ENCODE peak calls at places on chromosomes 1 and 21, in ten cellular contexts. One of them, this sample, is unnamed.

GRCh38 chr1:91555821-91556531 is 55.3 kb downstream of the CDC7 start:
- DNase-seq in omental fat pad: no peak
- DNase-seq in hippocampal formation: no peak
- DNase-seq in activated CD4-positive, alpha-beta T cell treated with anti-CD3 and anti-CD28 coated beads, Interleukin-2, amount 50 U/mL, for 1 hour: peak
- DNase-seq in activated T-cell treated with anti-CD3 and anti-CD28 coated beads for 1 hour: peak
- DNase-seq in neural progenitor cell: no peak
- DNase-seq in H4: peak
- DNase-seq in brain pericyte: no peak
- DNase-seq in CMK: no peak
- DNase-seq in stimulated activated CD4-positive, alpha-beta T cell treated with anti-CD3 and anti-CD28 coated beads, Interleukin-12 subunit alpha, Interleukin-12 subunit beta, amount 100 ng/mL, for 48 hours: peak
- DNase-seq in this sample: peak

GRCh38 chr1:6105218-6105679 is 59.6 kb downstream of the KCNAB2 start:
- DNase-seq in omental fat pad: no peak
- DNase-seq in hippocampal formation: no peak
- DNase-seq in activated CD4-positive, alpha-beta T cell treated with anti-CD3 and anti-CD28 coated beads, Interleukin-2, amount 50 U/mL, for 1 hour: no peak
- DNase-seq in activated T-cell treated with anti-CD3 and anti-CD28 coated beads for 1 hour: no peak
- DNase-seq in neural progenitor cell: no peak
- DNase-seq in H4: no peak
- DNase-seq in brain pericyte: no peak
- DNase-seq in CMK: no peak
- DNase-seq in stimulated activated CD4-positive, alpha-beta T cell treated with anti-CD3 and anti-CD28 coated beads, Interleukin-12 subunit alpha, Interleukin-12 subunit beta, amount 100 ng/mL, for 48 hours: no peak
- DNase-seq in this sample: no peak

GRCh38 chr1:211476200-211476849 is 15.6 kb downstream of the RD3 start:
- DNase-seq in omental fat pad: peak
- DNase-seq in hippocampal formation: peak
- DNase-seq in activated CD4-positive, alpha-beta T cell treated with anti-CD3 and anti-CD28 coated beads, Interleukin-2, amount 50 U/mL, for 1 hour: peak
- DNase-seq in activated T-cell treated with anti-CD3 and anti-CD28 coated beads for 1 hour: peak
- DNase-seq in neural progenitor cell: peak
- DNase-seq in H4: peak
- DNase-seq in brain pericyte: no peak
- DNase-seq in CMK: peak
- DNase-seq in stimulated activated CD4-positive, alpha-beta T cell treated with anti-CD3 and anti-CD28 coated beads, Interleukin-12 subunit alpha, Interleukin-12 subunit beta, amount 100 ng/mL, for 48 hours: peak
- DNase-seq in this sample: peak

GRCh38 chr1:21904725-21905520 is 32.2 kb downstream of the HSPG2 start:
- DNase-seq in omental fat pad: no peak
- DNase-seq in hippocampal formation: no peak
- DNase-seq in activated CD4-positive, alpha-beta T cell treated with anti-CD3 and anti-CD28 coated beads, Interleukin-2, amount 50 U/mL, for 1 hour: no peak
- DNase-seq in activated T-cell treated with anti-CD3 and anti-CD28 coated beads for 1 hour: no peak
- DNase-seq in neural progenitor cell: no peak
- DNase-seq in H4: peak
- DNase-seq in brain pericyte: no peak
- DNase-seq in CMK: peak
- DNase-seq in stimulated activated CD4-positive, alpha-beta T cell treated with anti-CD3 and anti-CD28 coated beads, Interleukin-12 subunit alpha, Interleukin-12 subunit beta, amount 100 ng/mL, for 48 hours: no peak
- DNase-seq in this sample: peak

GRCh38 chr1:6924891-6925290 is 139.6 kb downstream of the CAMTA1 start:
- DNase-seq in omental fat pad: no peak
- DNase-seq in hippocampal formation: no peak
- DNase-seq in activated CD4-positive, alpha-beta T cell treated with anti-CD3 and anti-CD28 coated beads, Interleukin-2, amount 50 U/mL, for 1 hour: no peak
- DNase-seq in activated T-cell treated with anti-CD3 and anti-CD28 coated beads for 1 hour: no peak
- DNase-seq in neural progenitor cell: no peak
- DNase-seq in H4: no peak
- DNase-seq in brain pericyte: no peak
- DNase-seq in CMK: no peak
- DNase-seq in stimulated activated CD4-positive, alpha-beta T cell treated with anti-CD3 and anti-CD28 coated beads, Interleukin-12 subunit alpha, Interleukin-12 subunit beta, amount 100 ng/mL, for 48 hours: no peak
- DNase-seq in this sample: no peak

GRCh38 chr1:63817152-63817667 is 43.4 kb downstream of the ROR1 start:
- DNase-seq in omental fat pad: no peak
- DNase-seq in hippocampal formation: no peak
- DNase-seq in activated CD4-positive, alpha-beta T cell treated with anti-CD3 and anti-CD28 coated beads, Interleukin-2, amount 50 U/mL, for 1 hour: no peak
- DNase-seq in activated T-cell treated with anti-CD3 and anti-CD28 coated beads for 1 hour: no peak
- DNase-seq in neural progenitor cell: no peak
- DNase-seq in H4: peak
- DNase-seq in brain pericyte: no peak
- DNase-seq in CMK: no peak
- DNase-seq in stimulated activated CD4-positive, alpha-beta T cell treated with anti-CD3 and anti-CD28 coated beads, Interleukin-12 subunit alpha, Interleukin-12 subunit beta, amount 100 ng/mL, for 48 hours: no peak
- DNase-seq in this sample: peak

GRCh38 chr1:230702934-230703678 is 10.8 kb downstream of the AGT start:
- DNase-seq in omental fat pad: no peak
- DNase-seq in hippocampal formation: no peak
- DNase-seq in activated CD4-positive, alpha-beta T cell treated with anti-CD3 and anti-CD28 coated beads, Interleukin-2, amount 50 U/mL, for 1 hour: no peak
- DNase-seq in activated T-cell treated with anti-CD3 and anti-CD28 coated beads for 1 hour: no peak
- DNase-seq in neural progenitor cell: peak
- DNase-seq in H4: no peak
- DNase-seq in brain pericyte: no peak
- DNase-seq in CMK: no peak
- DNase-seq in stimulated activated CD4-positive, alpha-beta T cell treated with anti-CD3 and anti-CD28 coated beads, Interleukin-12 subunit alpha, Interleukin-12 subunit beta, amount 100 ng/mL, for 48 hours: no peak
- DNase-seq in this sample: no peak

GRCh38 chr1:80882552-80882951 is 918.2 kb upstream of the ADGRL2 start:
- DNase-seq in omental fat pad: no peak
- DNase-seq in hippocampal formation: no peak
- DNase-seq in activated CD4-positive, alpha-beta T cell treated with anti-CD3 and anti-CD28 coated beads, Interleukin-2, amount 50 U/mL, for 1 hour: no peak
- DNase-seq in activated T-cell treated with anti-CD3 and anti-CD28 coated beads for 1 hour: no peak
- DNase-seq in neural progenitor cell: no peak
- DNase-seq in H4: no peak
- DNase-seq in brain pericyte: no peak
- DNase-seq in CMK: no peak
- DNase-seq in stimulated activated CD4-positive, alpha-beta T cell treated with anti-CD3 and anti-CD28 coated beads, Interleukin-12 subunit alpha, Interleukin-12 subunit beta, amount 100 ng/mL, for 48 hours: no peak
- DNase-seq in this sample: peak

GRCh38 chr1:2279210-2279639 is 51.1 kb downstream of the SKI start:
- DNase-seq in omental fat pad: no peak
- DNase-seq in hippocampal formation: no peak
- DNase-seq in activated CD4-positive, alpha-beta T cell treated with anti-CD3 and anti-CD28 coated beads, Interleukin-2, amount 50 U/mL, for 1 hour: no peak
- DNase-seq in activated T-cell treated with anti-CD3 and anti-CD28 coated beads for 1 hour: no peak
- DNase-seq in neural progenitor cell: peak
- DNase-seq in H4: no peak
- DNase-seq in brain pericyte: peak
- DNase-seq in CMK: peak
- DNase-seq in stimulated activated CD4-positive, alpha-beta T cell treated with anti-CD3 and anti-CD28 coated beads, Interleukin-12 subunit alpha, Interleukin-12 subunit beta, amount 100 ng/mL, for 48 hours: no peak
- DNase-seq in this sample: peak

GRCh38 chr21:26819944-26820343 is 25.3 kb downstream of the ADAMTS1 start:
- DNase-seq in omental fat pad: no peak
- DNase-seq in hippocampal formation: no peak
- DNase-seq in activated CD4-positive, alpha-beta T cell treated with anti-CD3 and anti-CD28 coated beads, Interleukin-2, amount 50 U/mL, for 1 hour: no peak
- DNase-seq in activated T-cell treated with anti-CD3 and anti-CD28 coated beads for 1 hour: no peak
- DNase-seq in neural progenitor cell: no peak
- DNase-seq in H4: no peak
- DNase-seq in brain pericyte: no peak
- DNase-seq in CMK: no peak
- DNase-seq in stimulated activated CD4-positive, alpha-beta T cell treated with anti-CD3 and anti-CD28 coated beads, Interleukin-12 subunit alpha, Interleukin-12 subunit beta, amount 100 ng/mL, for 48 hours: no peak
- DNase-seq in this sample: no peak

GRCh38 chr1:67705735-67706454 is 20.9 kb downstream of the GADD45A start:
- DNase-seq in omental fat pad: no peak
- DNase-seq in hippocampal formation: no peak
- DNase-seq in activated CD4-positive, alpha-beta T cell treated with anti-CD3 and anti-CD28 coated beads, Interleukin-2, amount 50 U/mL, for 1 hour: no peak
- DNase-seq in activated T-cell treated with anti-CD3 and anti-CD28 coated beads for 1 hour: no peak
- DNase-seq in neural progenitor cell: no peak
- DNase-seq in H4: no peak
- DNase-seq in brain pericyte: no peak
- DNase-seq in CMK: no peak
- DNase-seq in stimulated activated CD4-positive, alpha-beta T cell treated with anti-CD3 and anti-CD28 coated beads, Interleukin-12 subunit alpha, Interleukin-12 subunit beta, amount 100 ng/mL, for 48 hours: no peak
- DNase-seq in this sample: no peak

GRCh38 chr21:23162213-23162946 is 2164.2 kb downstream of the NCAM2 start:
- DNase-seq in omental fat pad: no peak
- DNase-seq in hippocampal formation: no peak
- DNase-seq in activated CD4-positive, alpha-beta T cell treated with anti-CD3 and anti-CD28 coated beads, Interleukin-2, amount 50 U/mL, for 1 hour: no peak
- DNase-seq in activated T-cell treated with anti-CD3 and anti-CD28 coated beads for 1 hour: no peak
- DNase-seq in neural progenitor cell: no peak
- DNase-seq in H4: peak
- DNase-seq in brain pericyte: no peak
- DNase-seq in CMK: no peak
- DNase-seq in stimulated activated CD4-positive, alpha-beta T cell treated with anti-CD3 and anti-CD28 coated beads, Interleukin-12 subunit alpha, Interleukin-12 subunit beta, amount 100 ng/mL, for 48 hours: no peak
- DNase-seq in this sample: peak

GRCh38 chr1:235622933-235623790 is 26.4 kb downstream of the GNG4 start:
- DNase-seq in omental fat pad: no peak
- DNase-seq in hippocampal formation: no peak
- DNase-seq in activated CD4-positive, alpha-beta T cell treated with anti-CD3 and anti-CD28 coated beads, Interleukin-2, amount 50 U/mL, for 1 hour: no peak
- DNase-seq in activated T-cell treated with anti-CD3 and anti-CD28 coated beads for 1 hour: no peak
- DNase-seq in neural progenitor cell: no peak
- DNase-seq in H4: no peak
- DNase-seq in brain pericyte: no peak
- DNase-seq in CMK: no peak
- DNase-seq in stimulated activated CD4-positive, alpha-beta T cell treated with anti-CD3 and anti-CD28 coated beads, Interleukin-12 subunit alpha, Interleukin-12 subunit beta, amount 100 ng/mL, for 48 hours: no peak
- DNase-seq in this sample: no peak

GRCh38 chr1:204650911-204651570 is 34.5 kb downstream of the LRRN2 start:
- DNase-seq in omental fat pad: no peak
- DNase-seq in hippocampal formation: no peak
- DNase-seq in activated CD4-positive, alpha-beta T cell treated with anti-CD3 and anti-CD28 coated beads, Interleukin-2, amount 50 U/mL, for 1 hour: no peak
- DNase-seq in activated T-cell treated with anti-CD3 and anti-CD28 coated beads for 1 hour: no peak
- DNase-seq in neural progenitor cell: no peak
- DNase-seq in H4: no peak
- DNase-seq in brain pericyte: no peak
- DNase-seq in CMK: no peak
- DNase-seq in stimulated activated CD4-positive, alpha-beta T cell treated with anti-CD3 and anti-CD28 coated beads, Interleukin-12 subunit alpha, Interleukin-12 subunit beta, amount 100 ng/mL, for 48 hours: no peak
- DNase-seq in this sample: no peak

GRCh38 chr21:39867198-39867650 is at the start of gene PCP4:
- DNase-seq in omental fat pad: peak
- DNase-seq in hippocampal formation: peak
- DNase-seq in activated CD4-positive, alpha-beta T cell treated with anti-CD3 and anti-CD28 coated beads, Interleukin-2, amount 50 U/mL, for 1 hour: peak
- DNase-seq in activated T-cell treated with anti-CD3 and anti-CD28 coated beads for 1 hour: no peak
- DNase-seq in neural progenitor cell: peak
- DNase-seq in H4: peak
- DNase-seq in brain pericyte: no peak
- DNase-seq in CMK: peak
- DNase-seq in stimulated activated CD4-positive, alpha-beta T cell treated with anti-CD3 and anti-CD28 coated beads, Interleukin-12 subunit alpha, Interleukin-12 subunit beta, amount 100 ng/mL, for 48 hours: peak
- DNase-seq in this sample: peak

GRCh38 chr1:54810144-54810942 is 9.2 kb upstream of the TTC22 start:
- DNase-seq in omental fat pad: peak
- DNase-seq in hippocampal formation: peak
- DNase-seq in activated CD4-positive, alpha-beta T cell treated with anti-CD3 and anti-CD28 coated beads, Interleukin-2, amount 50 U/mL, for 1 hour: peak
- DNase-seq in activated T-cell treated with anti-CD3 and anti-CD28 coated beads for 1 hour: peak
- DNase-seq in neural progenitor cell: peak
- DNase-seq in H4: peak
- DNase-seq in brain pericyte: no peak
- DNase-seq in CMK: peak
- DNase-seq in stimulated activated CD4-positive, alpha-beta T cell treated with anti-CD3 and anti-CD28 coated beads, Interleukin-12 subunit alpha, Interleukin-12 subunit beta, amount 100 ng/mL, for 48 hours: peak
- DNase-seq in this sample: peak

GRCh38 chr1:217881607-217882332 is 250.6 kb downstream of the SPATA17 start:
- DNase-seq in omental fat pad: no peak
- DNase-seq in hippocampal formation: no peak
- DNase-seq in activated CD4-positive, alpha-beta T cell treated with anti-CD3 and anti-CD28 coated beads, Interleukin-2, amount 50 U/mL, for 1 hour: no peak
- DNase-seq in activated T-cell treated with anti-CD3 and anti-CD28 coated beads for 1 hour: no peak
- DNase-seq in neural progenitor cell: peak
- DNase-seq in H4: no peak
- DNase-seq in brain pericyte: no peak
- DNase-seq in CMK: no peak
- DNase-seq in stimulated activated CD4-positive, alpha-beta T cell treated with anti-CD3 and anti-CD28 coated beads, Interleukin-12 subunit alpha, Interleukin-12 subunit beta, amount 100 ng/mL, for 48 hours: no peak
- DNase-seq in this sample: no peak

GRCh38 chr1:37147397-37147831 is 113.1 kb upstream of the GRIK3 start:
- DNase-seq in omental fat pad: no peak
- DNase-seq in hippocampal formation: no peak
- DNase-seq in activated CD4-positive, alpha-beta T cell treated with anti-CD3 and anti-CD28 coated beads, Interleukin-2, amount 50 U/mL, for 1 hour: no peak
- DNase-seq in activated T-cell treated with anti-CD3 and anti-CD28 coated beads for 1 hour: no peak
- DNase-seq in neural progenitor cell: no peak
- DNase-seq in H4: no peak
- DNase-seq in brain pericyte: no peak
- DNase-seq in CMK: no peak
- DNase-seq in stimulated activated CD4-positive, alpha-beta T cell treated with anti-CD3 and anti-CD28 coated beads, Interleukin-12 subunit alpha, Interleukin-12 subunit beta, amount 100 ng/mL, for 48 hours: no peak
- DNase-seq in this sample: no peak

GRCh38 chr1:92538048-92538412 is 51.3 kb upstream of the GFI1 start:
- DNase-seq in omental fat pad: no peak
- DNase-seq in hippocampal formation: no peak
- DNase-seq in activated CD4-positive, alpha-beta T cell treated with anti-CD3 and anti-CD28 coated beads, Interleukin-2, amount 50 U/mL, for 1 hour: no peak
- DNase-seq in activated T-cell treated with anti-CD3 and anti-CD28 coated beads for 1 hour: no peak
- DNase-seq in neural progenitor cell: no peak
- DNase-seq in H4: no peak
- DNase-seq in brain pericyte: no peak
- DNase-seq in CMK: no peak
- DNase-seq in stimulated activated CD4-positive, alpha-beta T cell treated with anti-CD3 and anti-CD28 coated beads, Interleukin-12 subunit alpha, Interleukin-12 subunit beta, amount 100 ng/mL, for 48 hours: no peak
- DNase-seq in this sample: peak

GRCh38 chr1:56820755-56821461 is 1.7 kb upstream of the FYB2 start:
- DNase-seq in omental fat pad: peak
- DNase-seq in hippocampal formation: peak
- DNase-seq in activated CD4-positive, alpha-beta T cell treated with anti-CD3 and anti-CD28 coated beads, Interleukin-2, amount 50 U/mL, for 1 hour: peak
- DNase-seq in activated T-cell treated with anti-CD3 and anti-CD28 coated beads for 1 hour: peak
- DNase-seq in neural progenitor cell: peak
- DNase-seq in H4: peak
- DNase-seq in brain pericyte: peak
- DNase-seq in CMK: peak
- DNase-seq in stimulated activated CD4-positive, alpha-beta T cell treated with anti-CD3 and anti-CD28 coated beads, Interleukin-12 subunit alpha, Interleukin-12 subunit beta, amount 100 ng/mL, for 48 hours: peak
- DNase-seq in this sample: peak

GRCh38 chr21:29359718-29360117 is 61.0 kb downstream of the BACH1 start:
- DNase-seq in omental fat pad: no peak
- DNase-seq in hippocampal formation: no peak
- DNase-seq in activated CD4-positive, alpha-beta T cell treated with anti-CD3 and anti-CD28 coated beads, Interleukin-2, amount 50 U/mL, for 1 hour: no peak
- DNase-seq in activated T-cell treated with anti-CD3 and anti-CD28 coated beads for 1 hour: no peak
- DNase-seq in neural progenitor cell: no peak
- DNase-seq in H4: no peak
- DNase-seq in brain pericyte: no peak
- DNase-seq in CMK: no peak
- DNase-seq in stimulated activated CD4-positive, alpha-beta T cell treated with anti-CD3 and anti-CD28 coated beads, Interleukin-12 subunit alpha, Interleukin-12 subunit beta, amount 100 ng/mL, for 48 hours: no peak
- DNase-seq in this sample: no peak

GRCh38 chr21:31922881-31923280 is 50.1 kb downstream of the HUNK start:
- DNase-seq in omental fat pad: no peak
- DNase-seq in hippocampal formation: no peak
- DNase-seq in activated CD4-positive, alpha-beta T cell treated with anti-CD3 and anti-CD28 coated beads, Interleukin-2, amount 50 U/mL, for 1 hour: no peak
- DNase-seq in activated T-cell treated with anti-CD3 and anti-CD28 coated beads for 1 hour: no peak
- DNase-seq in neural progenitor cell: no peak
- DNase-seq in H4: no peak
- DNase-seq in brain pericyte: no peak
- DNase-seq in CMK: no peak
- DNase-seq in stimulated activated CD4-positive, alpha-beta T cell treated with anti-CD3 and anti-CD28 coated beads, Interleukin-12 subunit alpha, Interleukin-12 subunit beta, amount 100 ng/mL, for 48 hours: no peak
- DNase-seq in this sample: no peak

GRCh38 chr1:54774820-54775498 is 10.6 kb upstream of the PARS2 start:
- DNase-seq in omental fat pad: no peak
- DNase-seq in hippocampal formation: no peak
- DNase-seq in activated CD4-positive, alpha-beta T cell treated with anti-CD3 and anti-CD28 coated beads, Interleukin-2, amount 50 U/mL, for 1 hour: no peak
- DNase-seq in activated T-cell treated with anti-CD3 and anti-CD28 coated beads for 1 hour: no peak
- DNase-seq in neural progenitor cell: peak
- DNase-seq in H4: peak
- DNase-seq in brain pericyte: no peak
- DNase-seq in CMK: peak
- DNase-seq in stimulated activated CD4-positive, alpha-beta T cell treated with anti-CD3 and anti-CD28 coated beads, Interleukin-12 subunit alpha, Interleukin-12 subunit beta, amount 100 ng/mL, for 48 hours: no peak
- DNase-seq in this sample: peak

GRCh38 chr1:27719286-27720251 is 6.2 kb upstream of the FAM76A start:
- DNase-seq in omental fat pad: no peak
- DNase-seq in hippocampal formation: no peak
- DNase-seq in activated CD4-positive, alpha-beta T cell treated with anti-CD3 and anti-CD28 coated beads, Interleukin-2, amount 50 U/mL, for 1 hour: no peak
- DNase-seq in activated T-cell treated with anti-CD3 and anti-CD28 coated beads for 1 hour: no peak
- DNase-seq in neural progenitor cell: no peak
- DNase-seq in H4: no peak
- DNase-seq in brain pericyte: no peak
- DNase-seq in CMK: no peak
- DNase-seq in stimulated activated CD4-positive, alpha-beta T cell treated with anti-CD3 and anti-CD28 coated beads, Interleukin-12 subunit alpha, Interleukin-12 subunit beta, amount 100 ng/mL, for 48 hours: no peak
- DNase-seq in this sample: peak

GRCh38 chr1:161068306-161069200 is 1.1 kb downstream of the ARHGAP30 start:
- DNase-seq in omental fat pad: no peak
- DNase-seq in hippocampal formation: peak
- DNase-seq in activated CD4-positive, alpha-beta T cell treated with anti-CD3 and anti-CD28 coated beads, Interleukin-2, amount 50 U/mL, for 1 hour: peak
- DNase-seq in activated T-cell treated with anti-CD3 and anti-CD28 coated beads for 1 hour: peak
- DNase-seq in neural progenitor cell: no peak
- DNase-seq in H4: no peak
- DNase-seq in brain pericyte: no peak
- DNase-seq in CMK: peak
- DNase-seq in stimulated activated CD4-positive, alpha-beta T cell treated with anti-CD3 and anti-CD28 coated beads, Interleukin-12 subunit alpha, Interleukin-12 subunit beta, amount 100 ng/mL, for 48 hours: peak
- DNase-seq in this sample: no peak

GRCh38 chr1:67627906-67628305 is 57.1 kb upstream of the GADD45A start:
- DNase-seq in omental fat pad: no peak
- DNase-seq in hippocampal formation: no peak
- DNase-seq in activated CD4-positive, alpha-beta T cell treated with anti-CD3 and anti-CD28 coated beads, Interleukin-2, amount 50 U/mL, for 1 hour: no peak
- DNase-seq in activated T-cell treated with anti-CD3 and anti-CD28 coated beads for 1 hour: no peak
- DNase-seq in neural progenitor cell: no peak
- DNase-seq in H4: no peak
- DNase-seq in brain pericyte: no peak
- DNase-seq in CMK: no peak
- DNase-seq in stimulated activated CD4-positive, alpha-beta T cell treated with anti-CD3 and anti-CD28 coated beads, Interleukin-12 subunit alpha, Interleukin-12 subunit beta, amount 100 ng/mL, for 48 hours: no peak
- DNase-seq in this sample: no peak

GRCh38 chr1:32754282-32755097 is 51.9 kb upstream of the SYNC start:
- DNase-seq in omental fat pad: no peak
- DNase-seq in hippocampal formation: no peak
- DNase-seq in activated CD4-positive, alpha-beta T cell treated with anti-CD3 and anti-CD28 coated beads, Interleukin-2, amount 50 U/mL, for 1 hour: peak
- DNase-seq in activated T-cell treated with anti-CD3 and anti-CD28 coated beads for 1 hour: peak
- DNase-seq in neural progenitor cell: peak
- DNase-seq in H4: no peak
- DNase-seq in brain pericyte: no peak
- DNase-seq in CMK: no peak
- DNase-seq in stimulated activated CD4-positive, alpha-beta T cell treated with anti-CD3 and anti-CD28 coated beads, Interleukin-12 subunit alpha, Interleukin-12 subunit beta, amount 100 ng/mL, for 48 hours: peak
- DNase-seq in this sample: peak

GRCh38 chr1:160431571-160431970 is 31.2 kb downstream of the VANGL2 start:
- DNase-seq in omental fat pad: no peak
- DNase-seq in hippocampal formation: no peak
- DNase-seq in activated CD4-positive, alpha-beta T cell treated with anti-CD3 and anti-CD28 coated beads, Interleukin-2, amount 50 U/mL, for 1 hour: no peak
- DNase-seq in activated T-cell treated with anti-CD3 and anti-CD28 coated beads for 1 hour: no peak
- DNase-seq in neural progenitor cell: no peak
- DNase-seq in H4: no peak
- DNase-seq in brain pericyte: no peak
- DNase-seq in CMK: no peak
- DNase-seq in stimulated activated CD4-positive, alpha-beta T cell treated with anti-CD3 and anti-CD28 coated beads, Interleukin-12 subunit alpha, Interleukin-12 subunit beta, amount 100 ng/mL, for 48 hours: no peak
- DNase-seq in this sample: no peak

This sample was measured in iris pigment epithelial cell.